ENCODE peak calls at places on chromosome X, in eight cellular contexts. One of them, this sample, is unnamed.

GRCh38 chrX:46198858-46199257 is 346.4 kb downstream of the ZNF674 start:
- DNase-seq in NCI-H524 treated with DMSO at 0.1 percent for 48 hours: no peak
- DNase-seq in NCI-H2029: no peak
- DNase-seq in fibroblast of mammary gland: no peak
- DNase-seq in AG10803: no peak
- DNase-seq in left ventricle myocardium superior: no peak
- DNase-seq in hypothalamus: no peak
- DNase-seq in GM12865: no peak
- DNase-seq in this sample: no peak

GRCh38 chrX:124239324-124239723 is 93.1 kb upstream of the TEX13D start:
- DNase-seq in NCI-H524 treated with DMSO at 0.1 percent for 48 hours: peak
- DNase-seq in NCI-H2029: no peak
- DNase-seq in hypothalamus: no peak
- DNase-seq in left ventricle myocardium superior: no peak
- DNase-seq in AG10803: no peak
- DNase-seq in GM12865: no peak
- DNase-seq in fibroblast of mammary gland: no peak
- DNase-seq in this sample: no peak

GRCh38 chrX:141759238-141759637 is 60.7 kb upstream of the SPANXD start:
- DNase-seq in NCI-H2029: no peak
- DNase-seq in NCI-H524 treated with DMSO at 0.1 percent for 48 hours: no peak
- DNase-seq in left ventricle myocardium superior: no peak
- DNase-seq in GM12865: no peak
- DNase-seq in hypothalamus: no peak
- DNase-seq in AG10803: no peak
- DNase-seq in fibroblast of mammary gland: no peak
- DNase-seq in this sample: no peak

GRCh38 chrX:103756736-103757135 is 19.9 kb upstream of the PLP1 start:
- DNase-seq in fibroblast of mammary gland: no peak
- DNase-seq in NCI-H2029: no peak
- DNase-seq in hypothalamus: no peak
- DNase-seq in NCI-H524 treated with DMSO at 0.1 percent for 48 hours: no peak
- DNase-seq in AG10803: no peak
- DNase-seq in left ventricle myocardium superior: no peak
- DNase-seq in GM12865: no peak
- DNase-seq in this sample: no peak

GRCh38 chrX:107602694-107603239 is 25.5 kb upstream of the PRPS1 start:
- DNase-seq in NCI-H2029: peak
- DNase-seq in hypothalamus: no peak
- DNase-seq in NCI-H524 treated with DMSO at 0.1 percent for 48 hours: no peak
- DNase-seq in fibroblast of mammary gland: no peak
- DNase-seq in GM12865: no peak
- DNase-seq in AG10803: no peak
- DNase-seq in left ventricle myocardium superior: peak
- DNase-seq in this sample: no peak

GRCh38 chrX:107730991-107731766 is 44.4 kb downstream of the TSC22D3 start:
- DNase-seq in NCI-H524 treated with DMSO at 0.1 percent for 48 hours: no peak
- DNase-seq in left ventricle myocardium superior: no peak
- DNase-seq in AG10803: no peak
- DNase-seq in fibroblast of mammary gland: no peak
- DNase-seq in GM12865: no peak
- DNase-seq in hypothalamus: no peak
- DNase-seq in NCI-H2029: no peak
- DNase-seq in this sample: no peak

GRCh38 chrX:9091253-9091652 is 57.3 kb upstream of the FAM9B start:
- DNase-seq in left ventricle myocardium superior: no peak
- DNase-seq in fibroblast of mammary gland: no peak
- DNase-seq in GM12865: peak
- DNase-seq in NCI-H2029: no peak
- DNase-seq in AG10803: no peak
- DNase-seq in hypothalamus: no peak
- DNase-seq in NCI-H524 treated with DMSO at 0.1 percent for 48 hours: no peak
- DNase-seq in this sample: no peak

GRCh38 chrX:116284383-116284782 is 113.8 kb downstream of the AGTR2 start:
- DNase-seq in left ventricle myocardium superior: no peak
- DNase-seq in fibroblast of mammary gland: no peak
- DNase-seq in NCI-H524 treated with DMSO at 0.1 percent for 48 hours: no peak
- DNase-seq in AG10803: no peak
- DNase-seq in hypothalamus: no peak
- DNase-seq in NCI-H2029: peak
- DNase-seq in GM12865: no peak
- DNase-seq in this sample: no peak

GRCh38 chrX:154799554-154800348 is 5.5 kb downstream of the MPP1 start:
- DNase-seq in AG10803: no peak
- DNase-seq in left ventricle myocardium superior: no peak
- DNase-seq in fibroblast of mammary gland: peak
- DNase-seq in hypothalamus: no peak
- DNase-seq in GM12865: no peak
- DNase-seq in NCI-H2029: peak
- DNase-seq in NCI-H524 treated with DMSO at 0.1 percent for 48 hours: peak
- DNase-seq in this sample: no peak

GRCh38 chrX:153443476-153444332 is 2.2 kb downstream of the TREX2 start:
- DNase-seq in NCI-H2029: no peak
- DNase-seq in left ventricle myocardium superior: no peak
- DNase-seq in NCI-H524 treated with DMSO at 0.1 percent for 48 hours: no peak
- DNase-seq in AG10803: no peak
- DNase-seq in GM12865: no peak
- DNase-seq in fibroblast of mammary gland: no peak
- DNase-seq in hypothalamus: no peak
- DNase-seq in this sample: no peak

GRCh38 chrX:101931104-101931493 is 728 bp downstream of the ZMAT1 start:
- DNase-seq in left ventricle myocardium superior: no peak
- DNase-seq in GM12865: no peak
- DNase-seq in NCI-H524 treated with DMSO at 0.1 percent for 48 hours: no peak
- DNase-seq in hypothalamus: no peak
- DNase-seq in AG10803: no peak
- DNase-seq in NCI-H2029: no peak
- DNase-seq in fibroblast of mammary gland: no peak
- DNase-seq in this sample: no peak